ENCODE peak calls at places on chromosome 4, in seven cellular contexts. G is tibial artery, X is cardiac fibroblast, V is BJ, Z is colonic mucosa, I is right lobe of liver, A is fibroblast of pulmonary artery. Y is an unnamed sample.

GRCh38 chr4:180436366-180436765 is 1806.8 kb upstream of the TENM3 start:
- DNase-seq in A (no peak), I (no peak), Z (no peak), X (no peak), G (no peak), V (no peak), Y (no peak)

GRCh38 chr4:7769936-7770674 is 169.6 kb downstream of the AFAP1 start:
- DNase-seq in A (peak; percentile 51), G (peak; percentile 64), V (no peak), I (no peak), X (peak; percentile 40), Z (no peak), Y (peak; percentile 28)

GRCh38 chr4:10853196-10853595 is 168.6 kb upstream of the CLNK start:
- DNase-seq in X (no peak), A (no peak), I (no peak), Z (no peak), V (no peak), G (no peak), Y (no peak)

GRCh38 chr4:164956766-164957643 is 20.5 kb downstream of the TRIM61 start:
- DNase-seq in G (peak; percentile 79), X (peak; percentile 53), V (no peak), Z (peak; percentile 91), I (peak; percentile 54), A (peak; percentile 64), Y (no peak)

GRCh38 chr4:85913925-85914694 is 439.2 kb downstream of the ARHGAP24 start:
- DNase-seq in X (no peak), Z (no peak), G (no peak), I (no peak), A (no peak), V (no peak), Y (no peak)

GRCh38 chr4:126708716-126709115 is 924.0 kb upstream of the INTU start:
- DNase-seq in G (no peak), A (no peak), I (no peak), V (no peak), Z (no peak), X (no peak), Y (no peak)

GRCh38 chr4:8761167-8761823 is 110.3 kb downstream of the HMX1 start:
- DNase-seq in I (peak; percentile 16), A (no peak), G (peak; percentile 34), V (no peak), Z (no peak), X (no peak), Y (no peak)

GRCh38 chr4:24743931-24744330 is 51.4 kb upstream of the SOD3 start:
- DNase-seq in Z (no peak), V (no peak), A (no peak), X (no peak), G (no peak), I (no peak), Y (no peak)

GRCh38 chr4:147958459-147959065 is 226.7 kb downstream of the ARHGAP10 start:
- DNase-seq in X (no peak), Z (no peak), I (no peak), V (no peak), G (no peak), A (no peak), Y (no peak)

GRCh38 chr4:78057135-78057599 is at the start of gene FRAS1:
- DNase-seq in I (peak; percentile 24), X (no peak), Z (peak; percentile 47), V (no peak), A (peak; percentile 24), G (no peak), Y (peak; percentile 22)

GRCh38 chr4:139553751-139554670 is 2.0 kb downstream of the SETD7 start:
- DNase-seq in G (no peak), X (no peak), A (no peak), I (no peak), Z (no peak), V (no peak), Y (no peak)

GRCh38 chr4:61443813-61444510 is 243.8 kb downstream of the ADGRL3 start:
- DNase-seq in A (peak; percentile 84), G (no peak), V (no peak), I (no peak), X (peak; percentile 90), Z (no peak), Y (no peak)

GRCh38 chr4:71186566-71187398 is 152.0 kb upstream of the SLC4A4 start:
- DNase-seq in G (peak; percentile 86), V (no peak), A (no peak), X (peak; percentile 47), Z (peak; percentile 68), I (peak; percentile 75), Y (peak; percentile 25)

GRCh38 chr4:146488495-146489174 is 33.1 kb downstream of the SLC10A7 start:
- DNase-seq in I (no peak), Z (no peak), A (peak; percentile 83), X (peak; percentile 55), G (no peak), V (no peak), Y (no peak)

GRCh38 chr4:82372502-82372873 is 1.3 kb downstream of the HNRNPD start:
- DNase-seq in X (peak; percentile 27), V (no peak), I (no peak), G (no peak), Z (peak; percentile 66), A (no peak), Y (peak; percentile 13)

GRCh38 chr4:16674133-16674532 is 224.3 kb downstream of the LDB2 start:
- DNase-seq in X (no peak), A (no peak), G (no peak), I (no peak), V (no peak), Z (no peak), Y (no peak)

GRCh38 chr4:6446538-6447451 is 25.6 kb downstream of the PPP2R2C start:
- DNase-seq in Z (no peak), I (no peak), V (no peak), G (no peak), X (no peak), A (no peak), Y (no peak)

GRCh38 chr4:40490481-40490880 is 139.2 kb downstream of the RBM47 start:
- DNase-seq in Z (no peak), G (no peak), A (no peak), I (no peak), X (no peak), V (no peak), Y (no peak)

GRCh38 chr4:109009909-109010308 is 247.1 kb upstream of the ETNPPL start:
- DNase-seq in Z (no peak), V (peak; percentile 67), I (no peak), G (no peak), X (peak; percentile 86), A (peak; percentile 78), Y (peak; percentile 66)

GRCh38 chr4:4542824-4543485 is 1.1 kb upstream of the STX18 start:
- DNase-seq in Z (peak; percentile 22), V (no peak), X (no peak), A (no peak), I (no peak), G (no peak), Y (no peak)

GRCh38 chr4:158929939-158930344 is 161.1 kb downstream of the FNIP2 start:
- DNase-seq in X (peak; percentile 12), G (no peak), Z (no peak), V (no peak), A (no peak), I (no peak), Y (no peak)

GRCh38 chr4:89519771-89520170 is 212.2 kb upstream of the GPRIN3 start:
- DNase-seq in Z (no peak), X (no peak), V (no peak), A (no peak), I (no peak), G (no peak), Y (no peak)

GRCh38 chr4:24730256-24731001 is 64.9 kb upstream of the SOD3 start:
- DNase-seq in X (peak; percentile 7), A (peak; percentile 28), I (no peak), V (no peak), G (peak; percentile 97), Z (peak; percentile 55), Y (no peak)

GRCh38 chr4:122922877-122923511 is 597 bp upstream of the NUDT6 start:
- DNase-seq in A (peak; percentile 88), X (peak; percentile 89), G (peak; percentile 88), Z (peak; percentile 92), I (peak; percentile 82), V (no peak), Y (peak; percentile 75)

GRCh38 chr4:83830138-83830537 is 294.2 kb downstream of the GPAT3 start:
- DNase-seq in X (no peak), A (peak; percentile 48), Z (no peak), G (no peak), I (no peak), V (no peak), Y (no peak)

GRCh38 chr4:2425386-2426068 is 6.8 kb downstream of the CFAP99 start:
- DNase-seq in X (no peak), G (peak; percentile 42), Z (no peak), V (no peak), A (no peak), I (no peak), Y (no peak)

GRCh38 chr4:180994722-180995121 is 1248.5 kb upstream of the TENM3 start:
- DNase-seq in G (no peak), A (no peak), V (no peak), X (no peak), Z (no peak), I (no peak), Y (no peak)

DNA sequence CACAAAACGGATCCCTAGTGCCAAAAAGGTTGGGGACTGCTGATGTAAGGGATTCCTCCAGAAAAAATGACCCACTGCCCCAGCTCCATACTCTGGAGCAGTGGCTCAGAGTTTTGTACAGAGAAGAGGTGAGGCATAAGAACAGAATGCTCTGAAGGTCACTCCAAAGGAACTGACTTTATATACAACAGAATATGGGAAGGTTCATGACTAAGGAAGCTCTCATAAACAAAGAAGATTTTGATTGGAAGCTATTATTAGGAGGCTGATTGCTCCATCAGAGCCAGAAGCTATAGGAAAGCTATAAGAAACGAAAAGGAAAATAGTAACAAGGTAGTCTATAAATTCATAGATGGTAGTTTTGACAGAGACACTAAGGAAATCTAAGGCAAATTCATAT is 203.1 kb downstream of the SLC7A11 start:
- DNase-seq in Z (no peak), X (peak; percentile 82), G (no peak), I (no peak), V (no peak), A (peak; percentile 37), Y (peak; percentile 77)
- TF ChIP-seq CTCF in Z (no peak), X (no peak), G (no peak), I (no peak), V (no peak), A (no peak), Y (no peak)

GRCh38 chr4:779555-779954 is 46.4 kb downstream of the CPLX1 start:
- DNase-seq in A (no peak), X (no peak), I (no peak), G (no peak), V (no peak), Z (no peak), Y (no peak)
- TF ChIP-seq CTCF in A (no peak), X (no peak), I (no peak), G (no peak), V (no peak), Z (no peak), Y (no peak)

GRCh38 chr4:155207534-155208257 is 740 bp upstream of the NPY2R start:
- DNase-seq in Z (peak; percentile 21), I (no peak), G (no peak), A (peak; percentile 6), X (peak; percentile 16), V (no peak), Y (no peak)
- TF ChIP-seq CTCF in Z (no peak), I (no peak), G (no peak), A (peak; percentile 21), X (no peak), V (no peak), Y (no peak)

DNA sequence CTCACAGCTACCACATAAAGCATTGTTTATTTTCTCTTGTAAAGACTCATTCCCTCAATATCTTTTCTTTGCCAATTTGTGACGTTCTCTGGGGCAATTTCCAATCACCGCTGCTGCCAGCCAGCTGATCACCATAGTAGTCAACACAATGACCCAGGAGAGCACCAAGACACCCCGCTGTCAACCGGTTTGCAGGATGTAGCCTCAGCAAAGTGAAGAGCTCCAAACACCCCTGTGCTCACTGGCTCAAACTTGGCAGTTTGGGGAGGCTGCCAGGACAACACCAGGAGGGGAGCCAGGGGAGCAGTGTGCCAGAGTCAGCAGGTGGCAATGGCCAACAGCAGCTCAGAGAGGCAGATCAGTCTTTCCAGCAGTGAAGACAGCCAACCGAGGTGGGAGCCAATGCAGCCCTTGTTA is 274.8 kb upstream of the GK2 start:
- DNase-seq in Z (no peak), V (no peak), X (no peak), I (no peak), A (no peak), G (peak; percentile 69), Y (no peak)
- TF ChIP-seq CTCF in Z (no peak), V (no peak), X (no peak), I (no peak), A (no peak), G (no peak), Y (no peak)